ENCODE peak calls at places on chromosomes 12 and 14, in six cellular contexts. P, R, N, X, F and O are unnamed samples.

GRCh38 chr12:80580254-80580653 is 127.2 kb upstream of the MYF6 start:
- DNase-seq in R (no peak), X (no peak), P (no peak), F (no peak), N (no peak), O (no peak)

GRCh38 chr12:100473050-100473715 is 483 bp upstream of the NR1H4 start:
- DNase-seq in X (no peak), P (no peak), F (no peak), N (no peak), R (no peak), O (no peak)

GRCh38 chr12:50390284-50390683 is 6.1 kb downstream of the FAM186A start:
- DNase-seq in P (no peak), X (no peak), R (no peak), F (no peak), N (no peak), O (no peak)

GRCh38 chr12:129550353-129550752 is 353.5 kb downstream of the TMEM132D start:
- DNase-seq in R (peak), X (no peak), F (peak), N (no peak), P (no peak), O (no peak)

GRCh38 chr14:23387916-23388882 is 11.4 kb downstream of the CMTM5 start:
- DNase-seq in P (no peak), F (no peak), X (no peak), N (no peak), R (no peak), O (no peak)

GRCh38 chr12:27343255-27344000 is 10.8 kb downstream of the BMAL2 start:
- DNase-seq in F (no peak), R (no peak), N (no peak), X (no peak), P (no peak), O (no peak)

GRCh38 chr14:73758392-73759182 is 44.4 kb upstream of the PNMA1 start:
- DNase-seq in X (peak), N (peak), F (peak), R (peak), P (no peak), O (peak)

GRCh38 chr12:118840399-118840798 is 140.9 kb upstream of the SRRM4 start:
- DNase-seq in R (no peak), F (peak), P (no peak), N (no peak), X (no peak), O (no peak)

GRCh38 chr14:69921052-69921451 is 41.8 kb downstream of the SMOC1 start:
- DNase-seq in X (no peak), R (no peak), F (no peak), N (no peak), P (no peak), O (no peak)

GRCh38 chr14:24837280-24838046 is 203.5 kb upstream of the GZMB start:
- DNase-seq in X (no peak), P (no peak), F (peak), R (no peak), N (no peak), O (no peak)

GRCh38 chr14:93894992-93895391 is 32.2 kb upstream of the FAM181A start:
- DNase-seq in F (peak), X (no peak), R (no peak), P (no peak), N (no peak), O (no peak)

GRCh38 chr14:105143451-105144230 is 24.9 kb downstream of the JAG2 start:
- DNase-seq in F (peak), R (no peak), X (peak), N (no peak), P (no peak), O (no peak)

GRCh38 chr12:3992945-3993344 is 119.7 kb upstream of the PARP11 start:
- DNase-seq in F (no peak), X (no peak), N (no peak), R (no peak), P (no peak), O (no peak)

GRCh38 chr14:95189400-95190162 is 32.3 kb upstream of the DICER1 start:
- DNase-seq in R (no peak), X (no peak), F (no peak), N (no peak), P (no peak), O (no peak)

GRCh38 chr14:53365516-53366130 is 212.5 kb upstream of the DDHD1 start:
- DNase-seq in P (no peak), F (no peak), R (no peak), N (no peak), X (no peak), O (no peak)

GRCh38 chr12:8912910-8913309 is 1.4 kb upstream of the PHC1 start:
- DNase-seq in P (peak), R (peak), F (peak), N (no peak), X (no peak), O (no peak)

GRCh38 chr14:90235179-90235976 is 21.0 kb upstream of the PSMC1 start:
- DNase-seq in X (peak), N (no peak), P (peak), F (peak), R (peak), O (peak)

GRCh38 chr12:123671876-123672275 is 963 bp downstream of the TCTN2 start:
- DNase-seq in R (no peak), P (no peak), X (no peak), F (no peak), N (no peak), O (no peak)

GRCh38 chr14:63383776-63384367 is 65.1 kb upstream of the GPHB5 start:
- DNase-seq in R (no peak), F (no peak), N (no peak), P (no peak), X (no peak), O (no peak)

GRCh38 chr12:8658361-8658760 is 4.3 kb downstream of the MFAP5 start:
- DNase-seq in R (no peak), N (no peak), F (peak), X (no peak), P (no peak), O (no peak)

GRCh38 chr12:27703720-27704452 is 6.7 kb upstream of the MRPS35 start:
- DNase-seq in F (peak), P (peak), R (peak), N (no peak), X (peak), O (no peak)

GRCh38 chr12:50618864-50619609 is 114.3 kb downstream of the DIP2B start:
- DNase-seq in F (no peak), R (no peak), X (no peak), N (no peak), P (no peak), O (no peak)

GRCh38 chr12:122403115-122403770 is 19.2 kb downstream of the CLIP1 start:
- DNase-seq in P (no peak), N (no peak), F (no peak), R (no peak), X (no peak), O (no peak)

GRCh38 chr14:67371247-67372148 is 11.4 kb downstream of the EIF2S1 start:
- DNase-seq in N (no peak), X (no peak), F (no peak), P (no peak), R (no peak), O (no peak)

GRCh38 chr14:52701223-52701622 is 5.8 kb upstream of the PSMC6 start:
- DNase-seq in R (no peak), N (no peak), F (no peak), P (no peak), X (no peak), O (no peak)

GRCh38 chr12:113464852-113465719 is 6.6 kb downstream of the LHX5 start:
- DNase-seq in X (no peak), F (peak), N (no peak), R (no peak), P (no peak), O (no peak)

GRCh38 chr12:31728289-31728916 is 418 bp downstream of the AMN1 start:
- DNase-seq in R (peak), F (no peak), N (peak), P (no peak), X (no peak), O (peak)

GRCh38 chr12:122130150-122130549 is 43.9 kb downstream of the IL31 start:
- DNase-seq in F (peak), X (no peak), N (no peak), R (no peak), P (no peak), O (no peak)

GRCh38 chr12:117968826-117969659 is at the start of gene KSR2:
- DNase-seq in P (no peak), R (peak), N (no peak), X (peak), F (peak), O (peak)

GRCh38 chr12:30286345-30286926 is 409.2 kb downstream of the IPO8 start:
- DNase-seq in P (no peak), F (no peak), X (no peak), N (no peak), R (no peak), O (no peak)

GRCh38 chr14:103156733-103157411 is 33.6 kb downstream of the TNFAIP2 start:
- DNase-seq in R (no peak), X (no peak), F (peak), P (no peak), N (no peak), O (no peak)

GRCh38 chr12:91811481-91812287 is 334.0 kb downstream of the BTG1 start:
- DNase-seq in N (peak), X (peak), F (peak), P (peak), R (peak), O (no peak)

GRCh38 chr12:32756476-32757158 is 920 bp upstream of the YARS2 start:
- DNase-seq in X (no peak), P (no peak), F (peak), R (no peak), N (no peak), O (no peak)

GRCh38 chr14:98218213-98218612 is 1053.8 kb downstream of the BCL11B start:
- DNase-seq in P (no peak), N (no peak), F (no peak), X (no peak), R (no peak), O (no peak)

GRCh38 chr12:52494518-52494917 is 1.5 kb upstream of the KRT6A start:
- DNase-seq in F (no peak), X (no peak), N (peak), R (no peak), P (peak), O (no peak)

GRCh38 chr12:69150083-69150795 is 89.1 kb upstream of the CPSF6 start:
- DNase-seq in R (no peak), F (no peak), X (no peak), N (no peak), P (no peak), O (no peak)

DNA sequence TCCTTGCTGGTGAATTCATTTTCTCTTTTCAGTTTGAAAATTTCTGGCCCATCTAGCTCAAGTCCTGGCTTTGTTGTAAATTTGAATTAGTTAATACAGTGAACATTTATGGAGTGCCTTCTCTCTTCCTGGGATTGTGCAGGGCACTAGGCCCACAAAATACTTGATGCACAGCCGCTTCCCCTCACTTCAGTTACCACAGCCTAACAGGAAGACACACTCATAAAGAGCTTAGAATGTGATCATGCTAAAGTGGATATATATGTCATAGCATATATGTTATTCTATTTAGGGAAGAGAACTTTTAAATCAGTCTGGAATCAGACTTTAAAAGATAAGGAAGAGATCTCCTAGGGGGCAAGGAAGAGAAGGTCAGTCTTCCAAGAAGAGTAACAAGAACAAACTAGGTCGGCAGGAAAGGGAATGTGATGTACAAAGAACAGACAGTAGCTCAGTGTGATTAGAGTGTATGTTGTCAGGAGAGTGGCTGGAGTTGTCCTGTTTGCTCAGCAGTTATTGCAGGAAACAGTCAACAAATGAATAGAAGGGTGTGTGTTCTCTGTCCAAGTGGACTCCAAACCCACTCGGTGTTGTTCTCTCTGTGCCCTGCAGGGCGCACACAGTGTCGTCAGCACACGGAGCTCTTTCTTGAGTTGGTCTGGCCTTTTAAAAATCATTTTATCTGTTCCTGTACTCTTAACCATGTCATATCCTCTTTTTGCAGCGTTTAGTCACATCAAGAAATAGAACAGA is 74.4 kb downstream of the DAAM1 start:
- DNase-seq in N (no peak), R (no peak), P (no peak), F (no peak), X (no peak), O (no peak)
- TF ChIP-seq CTCF in N (no peak), R (no peak), P (no peak), F (peak), X (no peak), O (peak)

GRCh38 chr14:32933943-32934890 is 4.5 kb upstream of the NPAS3 start:
- DNase-seq in P (no peak), F (peak), R (no peak), N (no peak), X (peak), O (peak)
- TF ChIP-seq CTCF in P (no peak), F (no peak), R (no peak), N (no peak), X (no peak), O (peak)

DNA sequence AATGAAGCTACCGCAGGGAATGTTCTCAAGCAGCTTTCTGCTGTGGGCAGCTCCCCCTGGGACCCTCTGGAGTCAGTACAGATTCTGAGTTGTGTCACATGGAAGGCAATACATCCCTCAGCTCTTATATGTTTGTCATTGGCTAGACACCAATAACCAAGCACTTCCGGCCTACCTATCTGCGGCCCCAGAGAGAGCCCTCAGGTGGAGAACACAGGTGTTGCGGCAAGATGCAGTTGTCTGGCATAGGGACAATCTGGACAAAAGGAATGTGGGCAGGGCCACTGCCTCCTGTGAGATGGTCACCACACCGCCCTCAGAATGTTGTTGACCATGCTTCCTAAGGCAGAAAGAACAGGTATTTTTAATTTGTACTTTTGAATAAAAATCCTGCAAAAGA is 118.7 kb downstream of the BRMS1L start:
- DNase-seq in F (peak), N (no peak), R (no peak), X (no peak), P (no peak), O (no peak)
- TF ChIP-seq CTCF in F (peak), N (no peak), R (no peak), X (no peak), P (no peak), O (peak)

GRCh38 chr12:114636723-114637480 is 47.1 kb downstream of the TBX3 start:
- DNase-seq in R (no peak), X (no peak), N (no peak), P (peak), F (peak), O (no peak)
- TF ChIP-seq CTCF in R (no peak), X (no peak), N (no peak), P (no peak), F (peak), O (peak)

GRCh38 chr12:64612843-64613242 is 2.5 kb downstream of the RASSF3 start:
- DNase-seq in X (no peak), R (no peak), P (no peak), F (no peak), N (no peak), O (no peak)

GRCh38 chr12:64610092-64610659 is at the start of gene RASSF3:
- DNase-seq in P (peak), R (peak), N (peak), X (peak), F (peak), O (peak)

GRCh38 chr12:64609543-64610091 is 678 bp upstream of the RASSF3 start:
- DNase-seq in X (no peak), F (no peak), P (no peak), N (no peak), R (no peak), O (no peak)

GRCh38 chr12:64610660-64611429 is 550 bp downstream of the RASSF3 start:
- DNase-seq in N (peak), F (peak), X (peak), R (peak), P (peak), O (peak)

GRCh38 chr12:64611430-64612286 is 1.4 kb downstream of the RASSF3 start:
- DNase-seq in R (peak), F (peak), X (no peak), P (peak), N (peak), O (no peak)
- TF ChIP-seq CTCF in R (no peak), F (no peak), X (no peak), P (no peak), N (no peak), O (no peak)